ENCODE peak calls at places on chromosomes 6 and 20, in four cellular contexts. D is GM12878, L is H1, B is HCT116. N is an unnamed sample.

GRCh38 chr6:141321486-141322347 is 811.0 kb upstream of the GJE1 start:
- DNase-seq in D (no peak), L (no peak), B (no peak), N (no peak)

GRCh38 chr6:44731485-44732095 is 344.1 kb downstream of the CDC5L start:
- DNase-seq in D (no peak), L (no peak), B (no peak), N (peak; percentile 37)

GRCh38 chr6:73513496-73513854 is 7.4 kb downstream of the EEF1A1 start:
- DNase-seq in D (no peak), L (no peak), B (no peak), N (no peak)

GRCh38 chr6:35776364-35777215 is at the start of gene CLPSL2:
- DNase-seq in D (no peak), L (no peak), B (no peak), N (peak; percentile 67)

GRCh38 chr6:33781105-33781975 is 7.6 kb downstream of the LEMD2 start:
- DNase-seq in D (no peak), L (peak; percentile 87), B (peak; percentile 48), N (no peak)

GRCh38 chr6:33744001-33744848 is 2.5 kb downstream of the IP6K3 start:
- DNase-seq in D (no peak), L (peak; percentile 62), B (peak; percentile 42), N (peak; percentile 79)

GRCh38 chr20:49766979-49767419 is 45.6 kb upstream of the SLC9A8 start:
- DNase-seq in D (no peak), L (no peak), B (no peak), N (no peak)

GRCh38 chr6:33199687-33200233 is 705 bp downstream of the RXRB start:
- DNase-seq in D (no peak), L (peak; percentile 73), B (peak; percentile 74), N (peak; percentile 66)

GRCh38 chr6:150910561-150910960 is 45.1 kb downstream of the MTHFD1L start:
- DNase-seq in D (no peak), L (no peak), B (no peak), N (peak; percentile 56)

GRCh38 chr6:7846971-7847818 is 63.4 kb downstream of the TXNDC5 start:
- DNase-seq in D (no peak), L (no peak), B (no peak), N (no peak)

GRCh38 chr20:51715873-51716215 is 52.3 kb downstream of the ATP9A start:
- DNase-seq in D (no peak), L (no peak), B (no peak), N (no peak)

GRCh38 chr20:44187763-44188709 is 1.0 kb upstream of the JPH2 start:
- DNase-seq in D (no peak), L (no peak), B (no peak), N (no peak)

GRCh38 chr6:108837236-108837971 is 10.8 kb upstream of the ARMC2 start:
- DNase-seq in D (no peak), L (no peak), B (no peak), N (no peak)
- TF ChIP-seq JUND in D (no peak), L (no peak), B (no peak), N (no peak)

GRCh38 chr6:99347804-99348203 is 1.7 kb downstream of the FAXC start:
- DNase-seq in D (no peak), L (no peak), B (no peak), N (no peak)
- TF ChIP-seq JUND in D (no peak), L (no peak), B (no peak), N (no peak)

DNA sequence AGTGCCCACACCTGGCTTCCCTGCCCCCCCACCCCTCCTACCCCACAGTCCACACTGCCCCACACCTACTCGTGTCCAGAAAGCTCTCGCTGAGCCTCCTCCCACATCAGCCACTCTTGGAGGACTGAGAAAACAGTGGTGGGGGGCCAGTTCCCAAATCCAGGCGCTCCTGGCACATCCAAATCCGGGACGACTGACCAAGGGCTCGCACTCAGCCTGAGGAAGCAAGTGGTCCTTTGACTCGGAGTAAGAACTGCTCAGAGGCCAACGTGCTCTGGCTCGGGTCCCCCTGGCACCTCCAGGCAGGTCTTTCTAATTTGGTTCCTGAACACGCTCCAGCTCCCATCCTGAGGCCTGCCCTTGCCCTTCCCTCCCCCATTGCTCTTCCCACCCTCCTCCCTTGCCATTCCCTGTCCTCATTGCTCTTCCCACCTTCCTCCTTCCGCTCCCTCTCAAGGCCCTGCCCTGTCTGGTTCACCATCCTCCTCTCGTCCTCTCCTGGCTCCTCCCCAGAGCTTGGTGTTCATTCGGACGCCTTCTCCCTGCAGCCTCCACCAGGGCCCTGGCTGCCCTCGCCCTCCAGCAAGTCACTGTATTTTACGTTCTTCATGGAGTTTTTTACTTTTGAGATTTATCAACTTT is 83.6 kb downstream of the THBS2 start:
- DNase-seq in D (no peak), L (no peak), B (no peak), N (no peak)
- TF ChIP-seq JUND in D (no peak), L (no peak), B (no peak), N (no peak)

GRCh38 chr20:8272758-8273157 is 140.7 kb downstream of the PLCB1 start:
- DNase-seq in D (no peak), L (no peak), B (no peak), N (no peak)

GRCh38 chr20:8265588-8265987 is 133.5 kb downstream of the PLCB1 start:
- DNase-seq in D (no peak), L (no peak), B (no peak), N (no peak)

GRCh38 chr20:8271727-8272126 is 139.7 kb downstream of the PLCB1 start:
- DNase-seq in D (no peak), L (no peak), B (no peak), N (no peak)

GRCh38 chr20:8267009-8267408 is 134.9 kb downstream of the PLCB1 start:
- DNase-seq in D (no peak), L (no peak), B (no peak), N (no peak)
- TF ChIP-seq JUND in D (no peak), L (no peak), B (no peak), N (no peak)

DNA sequence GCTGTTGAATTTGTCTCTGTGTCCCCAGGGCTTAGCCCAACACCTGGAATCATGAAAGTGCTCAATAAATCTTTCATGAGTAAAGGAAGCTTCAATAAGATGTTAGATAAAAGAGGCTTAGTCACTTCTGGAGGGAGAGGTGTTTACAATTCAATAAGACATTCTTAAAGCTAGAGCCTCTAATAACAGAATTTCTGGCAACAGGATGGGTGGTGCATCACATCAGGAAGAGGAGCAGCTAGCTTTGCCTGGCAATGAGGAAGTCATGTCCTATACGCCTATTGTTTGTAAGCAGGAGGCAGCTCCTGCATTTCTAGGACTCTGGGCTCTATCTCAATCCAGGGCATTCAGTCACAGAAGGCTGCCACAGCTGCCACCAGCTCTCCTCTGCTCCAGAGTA is 638.5 kb downstream of the EPM2A start:
- DNase-seq in D (no peak), L (no peak), B (no peak), N (no peak)
- TF ChIP-seq JUND in D (no peak), L (no peak), B (no peak), N (no peak)

GRCh38 chr20:3420211-3420707 is 12.8 kb upstream of the DNAAF9 start:
- DNase-seq in D (peak; percentile 78), L (no peak), B (no peak), N (no peak)
- TF ChIP-seq JUND in D (peak; percentile 92), L (no peak), B (no peak), N (no peak)

GRCh38 chr6:14661188-14661587 is 543.6 kb downstream of the CD83 start:
- DNase-seq in D (peak; percentile 47), L (no peak), B (no peak), N (no peak)
- TF ChIP-seq JUND in D (no peak), L (no peak), B (no peak), N (no peak)

DNA sequence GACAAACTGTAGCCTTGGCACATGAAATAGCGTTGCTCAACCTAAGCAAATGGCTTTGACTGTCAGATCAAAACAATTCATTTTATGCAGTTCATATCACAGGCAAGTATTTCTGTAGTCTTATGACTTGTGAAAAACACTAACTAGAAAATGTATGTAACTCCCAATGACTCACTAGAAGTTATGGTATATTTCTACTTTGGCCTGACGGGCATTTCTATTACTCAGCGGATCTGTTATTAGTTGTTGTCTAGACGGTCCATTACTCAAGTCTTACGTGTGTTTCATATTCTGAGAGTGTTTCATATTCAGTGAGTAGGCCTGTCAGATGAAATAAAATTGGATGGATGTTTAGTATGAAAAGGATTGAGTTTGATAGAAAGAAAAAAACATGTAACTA is 880.9 kb downstream of the PRIM2 start:
- DNase-seq in D (no peak), L (no peak), B (no peak), N (no peak)
- TF ChIP-seq JUND in D (no peak), L (no peak), B (no peak), N (no peak)

N was measured in T47D.